ENCODE peak calls at places on chromosome 18, in five cellular contexts. X is CD4-positive, alpha-beta memory T cell; N is thyroid gland; O is endothelial cell of umbilical vein; V is uterus. Z is an unnamed sample. For H3K4me1, the result is how much of the 10 kb centered on the place peaks cover.

GRCh38 chr18:35331367-35332087 is 12.7 kb downstream of the ZNF24 start:
- DNase-seq in X (no peak), N (no peak), O (peak), V (no peak), Z (no peak)

GRCh38 chr18:27185025-27185763 is at the start of gene CHST9:
- DNase-seq in X (no peak), N (no peak), O (no peak), V (no peak), Z (no peak)

GRCh38 chr18:468841-469796 is 31.4 kb downstream of the COLEC12 start:
- DNase-seq in X (no peak), N (no peak), O (no peak), V (no peak), Z (no peak)

GRCh38 chr18:34153711-34154110 is 71.0 kb downstream of the NOL4 start:
- DNase-seq in X (no peak), N (no peak), O (peak), V (no peak), Z (no peak)

GRCh38 chr18:9868857-9869712 is 16.7 kb upstream of the TXNDC2 start:
- DNase-seq in X (no peak), N (no peak), O (no peak), V (no peak), Z (no peak)

GRCh38 chr18:50518787-50519520 is 40.9 kb upstream of the MAPK4 start:
- DNase-seq in X (no peak), N (peak), O (no peak), V (no peak), Z (no peak)

GRCh38 chr18:38981382-38981781 is 1415.8 kb upstream of the CELF4 start:
- DNase-seq in X (no peak), N (no peak), O (no peak), V (no peak), Z (no peak)

GRCh38 chr18:62937065-62937464 is 221.7 kb downstream of the PHLPP1 start:
- DNase-seq in X (no peak), N (no peak), O (no peak), V (no peak), Z (no peak)

GRCh38 chr18:60676807-60677206 is 304.2 kb upstream of the MC4R start:
- DNase-seq in X (no peak), N (no peak), O (no peak), V (no peak), Z (no peak)

GRCh38 chr18:35074581-35074980 is 33.4 kb downstream of the MAPRE2 start:
- DNase-seq in X (no peak), N (no peak), O (peak), V (no peak), Z (no peak)

GRCh38 chr18:46518438-46518837 is 138.6 kb downstream of the LOXHD1 start:
- DNase-seq in X (no peak), N (peak), O (no peak), V (no peak), Z (no peak)

GRCh38 chr18:58528011-58528367 is 100.9 kb downstream of the ALPK2 start:
- DNase-seq in X (no peak), N (no peak), O (no peak), V (no peak), Z (no peak)

GRCh38 chr18:9429662-9429993 is 45.7 kb upstream of the RALBP1 start:
- DNase-seq in X (no peak), N (no peak), O (no peak), V (no peak), Z (no peak)

GRCh38 chr18:26928669-26929313 is 63.3 kb upstream of the AQP4 start:
- DNase-seq in X (no peak), N (peak), O (no peak), V (no peak), Z (no peak)

GRCh38 chr18:51278045-51278649 is 80.7 kb upstream of the MEX3C start:
- DNase-seq in X (no peak), N (peak), O (no peak), V (no peak), Z (no peak)

GRCh38 chr18:10022365-10022764 is 108.5 kb downstream of the VAPA start:
- DNase-seq in X (no peak), N (no peak), O (no peak), V (no peak), Z (no peak)

GRCh38 chr18:41128545-41128944 is 826.5 kb upstream of the PIK3C3 start:
- DNase-seq in X (no peak), N (no peak), O (no peak), V (no peak), Z (no peak)

GRCh38 chr18:28574175-28574574 is 397.2 kb upstream of the CDH2 start:
- DNase-seq in X (no peak), N (no peak), O (no peak), V (no peak), Z (no peak)

GRCh38 chr18:833197-833596 is 21.2 kb upstream of the YES1 start:
- DNase-seq in X (no peak), N (no peak), O (no peak), V (no peak), Z (no peak)

GRCh38 chr18:58943896-58944295 is 79.2 kb downstream of the ZNF532 start:
- DNase-seq in X (no peak), N (no peak), O (no peak), V (no peak), Z (no peak)

GRCh38 chr18:31538837-31539236 is 40.9 kb downstream of the DSG2 start:
- DNase-seq in X (no peak), N (no peak), O (no peak), V (no peak), Z (no peak)

GRCh38 chr18:73503326-73503725 is 635.5 kb upstream of the NETO1 start:
- DNase-seq in X (no peak), N (no peak), O (no peak), V (no peak), Z (no peak)

GRCh38 chr18:21063011-21063410 is 48.6 kb downstream of the ROCK1 start:
- DNase-seq in X (no peak), N (no peak), O (no peak), V (no peak), Z (no peak)

GRCh38 chr18:59393381-59393780 is 34.3 kb upstream of the LMAN1 start:
- DNase-seq in X (no peak), N (no peak), O (no peak), V (no peak), Z (no peak)

GRCh38 chr18:68840554-68841263 is 42.8 kb downstream of the CCDC102B start:
- DNase-seq in X (no peak), N (no peak), O (peak), V (no peak), Z (no peak)

GRCh38 chr18:38493991-38494559 is 928.5 kb upstream of the CELF4 start:
- DNase-seq in X (no peak), N (no peak), O (no peak), V (no peak), Z (no peak)

GRCh38 chr18:7567487-7568425 is 640 bp downstream of the PTPRM start:
- DNase-seq in X (peak), N (peak), O (peak), V (peak), Z (no peak)

GRCh38 chr18:9876867-9877654 is 8.7 kb upstream of the TXNDC2 start:
- DNase-seq in X (no peak), N (no peak), O (peak), V (peak), Z (no peak)

GRCh38 chr18:5649439-5649838 is 105.6 kb upstream of the EPB41L3 start:
- DNase-seq in X (no peak), N (no peak), O (no peak), V (no peak), Z (no peak)

GRCh38 chr18:80173060-80173459 is 64.0 kb downstream of the ADNP2 start:
- DNase-seq in X (no peak), N (no peak), O (no peak), V (no peak), Z (no peak)

GRCh38 chr18:80172056-80172455 is 63.0 kb downstream of the ADNP2 start:
- DNase-seq in X (no peak), N (no peak), O (no peak), V (no peak), Z (no peak)

GRCh38 chr18:80169607-80170006 is 60.5 kb downstream of the ADNP2 start:
- DNase-seq in X (no peak), N (no peak), O (no peak), V (no peak), Z (no peak)

GRCh38 chr18:80170395-80171094 is 61.5 kb downstream of the ADNP2 start:
- DNase-seq in X (no peak), N (peak), O (no peak), V (no peak), Z (no peak)

DNA sequence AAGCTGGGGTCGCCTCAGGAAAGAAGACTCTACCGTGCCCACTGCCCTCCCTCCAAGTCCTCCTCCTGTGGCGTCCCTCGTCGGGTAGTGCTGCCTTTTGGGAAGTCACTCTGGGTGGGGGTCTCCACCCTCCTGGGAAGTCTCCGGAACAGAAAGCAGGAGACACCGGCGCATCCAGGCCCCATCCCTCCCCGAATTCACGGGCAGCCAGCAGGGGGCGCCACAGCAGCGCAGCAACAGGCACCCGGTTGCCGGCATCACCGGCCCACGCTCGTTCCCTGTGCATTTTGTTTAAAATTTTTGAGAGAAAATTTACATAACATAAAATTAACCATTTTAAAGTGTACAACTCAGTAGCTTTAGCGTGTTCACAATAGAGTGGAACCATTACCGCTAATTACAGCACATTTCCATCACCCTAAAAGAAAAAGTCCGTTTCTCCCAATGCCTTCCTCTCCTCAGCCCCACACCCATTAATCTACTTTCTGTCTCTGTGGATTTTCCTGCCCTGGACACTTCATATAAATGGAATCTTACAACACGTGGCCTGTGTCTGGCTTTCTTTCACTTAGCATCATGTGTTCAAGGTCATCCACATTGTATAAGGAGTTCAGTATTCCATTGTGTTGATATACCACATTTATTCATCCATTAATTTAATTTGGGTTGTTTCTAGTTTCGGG is 62.3 kb downstream of the ADNP2 start:
- DNase-seq in X (no peak), N (peak), O (peak), V (peak), Z (no peak)
- H3K4me3 ChIP-seq in X (no peak), N (no peak), O (no peak), V (peak), Z (no peak)

DNA sequence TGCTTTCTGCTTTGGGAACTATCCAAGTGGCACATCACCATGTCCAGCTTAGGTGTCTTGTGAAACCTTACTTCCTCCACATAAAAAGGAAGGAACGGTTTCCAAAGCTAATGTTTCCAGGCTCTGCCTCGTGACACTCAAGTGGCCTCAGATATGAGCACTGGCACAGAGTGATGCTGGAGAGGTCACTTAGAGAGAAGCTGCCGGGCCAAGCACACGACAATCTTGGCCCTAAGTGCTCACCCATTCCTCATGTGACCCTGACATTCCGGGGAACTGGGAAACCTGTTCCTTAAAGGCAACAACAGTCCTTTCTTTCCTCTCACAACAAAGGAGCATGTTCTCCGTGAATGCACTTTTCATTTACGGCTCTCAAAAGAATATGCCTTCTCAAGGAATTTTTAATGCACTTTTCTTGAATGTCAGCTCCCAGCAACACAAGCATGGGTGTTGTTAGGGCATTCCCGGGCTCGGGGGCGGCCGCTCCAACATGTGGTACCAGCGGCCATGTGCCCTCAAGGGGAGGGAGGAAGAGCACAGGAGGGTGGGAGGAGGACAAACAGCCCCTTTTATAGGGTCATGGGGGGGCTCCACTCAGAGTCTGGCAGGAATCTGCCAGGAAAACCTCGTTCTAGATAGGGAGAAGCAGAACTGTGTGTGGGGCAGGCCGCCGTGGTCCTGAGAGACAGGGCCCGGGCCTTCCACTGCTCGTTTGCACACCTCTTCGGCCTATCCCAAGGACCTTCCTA is 118.6 kb downstream of the MBP start:
- DNase-seq in X (no peak), N (peak), O (no peak), V (peak), Z (no peak)
- H3K4me1 ChIP-seq in X (under half), N (under half), O (under half), V (under half), Z (under half)

GRCh38 chr18:12031836-12032235 is 50.5 kb downstream of the IMPA2 start:
- DNase-seq in X (no peak), N (peak), O (no peak), V (peak), Z (no peak)

GRCh38 chr18:12033643-12034025 is 52.3 kb downstream of the IMPA2 start:
- DNase-seq in X (no peak), N (no peak), O (no peak), V (no peak), Z (no peak)

GRCh38 chr18:12034241-12035100 is 53.2 kb downstream of the IMPA2 start:
- DNase-seq in X (no peak), N (no peak), O (no peak), V (no peak), Z (no peak)

GRCh38 chr18:12031181-12031580 is 49.9 kb downstream of the IMPA2 start:
- DNase-seq in X (no peak), N (no peak), O (no peak), V (no peak), Z (no peak)

DNA sequence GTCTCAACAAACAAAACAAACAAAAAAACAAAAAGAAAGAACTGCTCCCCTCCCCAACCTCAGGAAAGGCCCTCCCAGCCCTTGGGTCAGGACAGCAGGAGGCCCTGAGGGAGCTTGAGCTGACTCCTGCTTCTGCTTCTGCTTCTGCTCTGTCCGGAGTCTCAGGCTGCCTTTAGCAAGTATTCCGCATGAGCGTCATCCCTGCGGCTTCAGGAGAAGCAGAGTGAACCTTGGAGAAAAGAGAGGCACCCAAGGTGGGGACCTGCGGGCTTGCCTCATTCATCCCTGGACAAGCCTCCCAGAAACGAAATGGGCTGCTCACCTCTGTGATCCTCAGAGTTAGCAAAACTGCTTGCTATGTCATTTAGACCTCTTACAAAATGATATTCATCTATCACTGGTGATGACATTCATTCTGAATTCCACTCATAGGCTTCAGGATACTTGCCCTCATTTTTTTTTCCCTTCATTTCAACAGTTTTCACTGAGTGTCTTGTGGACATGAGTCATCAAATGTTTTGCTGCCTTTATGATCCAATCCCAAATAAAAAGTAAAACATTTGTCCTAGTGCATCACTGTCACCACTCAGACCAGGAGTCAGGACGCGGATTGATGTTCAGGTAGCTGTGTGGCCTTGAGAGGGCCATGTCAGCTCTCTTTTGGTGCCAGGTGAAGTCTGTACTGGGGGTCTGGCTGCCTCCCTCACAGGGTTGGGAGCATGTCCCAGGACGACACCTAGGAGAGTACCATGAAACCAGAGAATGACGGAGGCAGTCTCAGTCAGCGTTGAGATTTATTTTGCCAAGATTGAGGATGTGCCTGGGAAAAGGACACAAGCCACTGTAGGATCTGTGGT is 51.7 kb downstream of the IMPA2 start:
- DNase-seq in X (no peak), N (no peak), O (no peak), V (no peak), Z (no peak)
- H3K27ac ChIP-seq in X (no peak), N (no peak), O (no peak), V (peak), Z (no peak)

DNA sequence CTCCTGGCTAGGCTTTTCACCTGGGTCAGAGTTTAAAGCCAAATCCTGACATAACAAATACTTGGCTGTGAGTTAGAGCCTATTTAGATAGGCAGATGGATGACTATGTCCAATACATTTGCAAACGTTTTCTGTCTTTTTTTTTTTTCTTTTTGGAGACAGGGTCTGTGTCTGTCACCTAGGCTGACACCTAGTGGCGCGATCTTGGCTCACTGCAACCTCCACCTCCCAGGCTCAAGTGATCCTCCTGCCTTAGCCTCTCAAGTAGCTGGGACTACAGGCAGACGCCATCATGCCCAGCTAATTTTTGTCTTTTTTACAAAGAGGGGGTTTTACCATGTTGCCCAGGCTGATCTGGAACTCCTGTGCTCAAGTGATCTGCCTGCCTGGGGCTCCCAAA is 124.8 kb downstream of the DYM start:
- DNase-seq in X (no peak), N (no peak), O (no peak), V (no peak), Z (no peak)
- H3K4me3 ChIP-seq in X (no peak), N (no peak), O (no peak), V (no peak), Z (no peak)

GRCh38 chr18:79428287-79428686 is 32.6 kb downstream of the NFATC1 start:
- DNase-seq in X (no peak), N (no peak), O (no peak), V (no peak), Z (no peak)

GRCh38 chr18:79424880-79425572 is 29.3 kb downstream of the NFATC1 start:
- DNase-seq in X (no peak), N (no peak), O (no peak), V (no peak), Z (no peak)

GRCh38 chr18:79425573-79425895 is 29.8 kb downstream of the NFATC1 start:
- DNase-seq in X (no peak), N (no peak), O (no peak), V (no peak), Z (no peak)

GRCh38 chr18:79427368-79428225 is 31.9 kb downstream of the NFATC1 start:
- DNase-seq in X (no peak), N (no peak), O (no peak), V (no peak), Z (no peak)

DNA sequence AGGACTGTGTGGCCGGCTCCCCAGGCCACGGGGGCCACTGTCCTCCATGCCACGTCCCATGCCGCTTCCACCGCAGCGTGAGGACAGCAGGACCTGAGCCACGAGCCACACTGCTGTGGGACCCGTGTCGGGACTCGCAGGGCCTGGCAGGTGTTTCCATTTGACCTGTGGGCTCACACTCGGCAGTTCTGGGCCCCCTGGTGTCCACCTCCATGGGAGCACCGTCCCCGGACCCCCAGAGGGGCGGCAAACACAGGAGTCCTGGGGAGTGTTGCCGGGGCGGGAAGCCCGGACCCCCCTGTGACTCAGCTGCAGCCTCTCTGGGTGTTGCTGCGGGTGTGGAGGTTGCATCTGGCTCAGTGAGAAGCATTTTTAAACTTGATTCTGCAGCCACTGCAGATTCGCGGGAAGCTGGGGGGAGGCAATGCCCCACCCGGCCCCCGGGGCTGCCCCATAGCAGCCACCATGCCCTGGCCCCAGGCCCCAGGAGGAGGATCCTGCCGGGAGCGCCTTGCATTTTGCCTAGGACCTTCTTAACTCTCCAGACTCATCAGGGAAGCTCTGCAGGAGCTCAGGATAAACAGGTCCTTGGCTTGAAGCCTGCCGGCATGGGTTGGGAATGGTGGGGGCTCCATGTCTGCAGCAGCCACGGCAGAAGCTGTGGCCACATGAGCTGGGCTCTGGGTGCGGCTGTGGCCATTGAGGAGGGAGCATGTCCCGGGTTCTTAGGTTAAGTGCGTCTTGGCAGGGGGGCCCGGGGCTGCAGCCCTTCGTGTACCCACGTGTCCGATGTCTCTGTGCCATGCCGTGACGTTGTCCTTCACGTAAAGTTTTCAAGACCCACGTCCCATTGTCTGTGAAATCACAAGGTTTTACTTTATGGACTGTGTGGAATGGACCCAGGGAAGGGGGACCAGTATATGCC is 30.9 kb downstream of the NFATC1 start:
- DNase-seq in X (no peak), N (no peak), O (no peak), V (no peak), Z (no peak)
- H3K4me1 ChIP-seq in X (under half), N (under half), O (under half), V (under half), Z (under half)

GRCh38 chr18:29664278-29665021 is 1378.1 kb downstream of the DSC3 start:
- DNase-seq in X (no peak), N (no peak), O (no peak), V (no peak), Z (no peak)
- H3K27ac ChIP-seq in X (no peak), N (no peak), O (no peak), V (no peak), Z (no peak)